ENCODE peak calls at places on chromosomes 3 and 15, in nine cellular contexts. Q, G, V, I, P, K, L, N and T are unnamed samples.

GRCh38 chr3:100641471-100642032 is 32.2 kb downstream of the ADGRG7 start:
- DNase-seq in Q (no peak), G (no peak), V (peak; percentile 18), I (no peak), P (no peak), K (no peak), L (no peak), N (no peak), T (no peak)

GRCh38 chr15:92463352-92463751 is 69.7 kb downstream of the ST8SIA2 start:
- DNase-seq in Q (no peak), G (no peak), V (no peak), I (no peak), P (no peak), K (no peak), L (no peak), N (no peak), T (no peak)

GRCh38 chr3:178205750-178206149 is 330.5 kb upstream of the KCNMB2 start:
- DNase-seq in Q (no peak), G (no peak), V (no peak), I (no peak), P (peak; percentile 16), K (no peak), L (no peak), N (no peak), T (peak; percentile 21)

GRCh38 chr15:77052556-77052955 is 18.4 kb downstream of the TSPAN3 start:
- DNase-seq in Q (no peak), G (no peak), V (no peak), I (no peak), P (no peak), K (no peak), L (no peak), N (no peak), T (no peak)

GRCh38 chr3:107264888-107265287 is 112.4 kb upstream of the CCDC54 start:
- DNase-seq in Q (no peak), G (no peak), V (no peak), I (no peak), P (no peak), K (peak; percentile 60), L (peak; percentile 49), N (no peak), T (no peak)

GRCh38 chr15:58505581-58505980 is 73.8 kb downstream of the LIPC start:
- DNase-seq in Q (no peak), G (no peak), V (no peak), I (no peak), P (no peak), K (no peak), L (no peak), N (no peak), T (peak; percentile 7)

GRCh38 chr15:101135532-101136166 is 116.2 kb downstream of the CHSY1 start:
- DNase-seq in Q (peak; percentile 55), G (no peak), V (no peak), I (no peak), P (no peak), K (no peak), L (no peak), N (no peak), T (no peak)

GRCh38 chr3:5430701-5431100 is 243.2 kb downstream of the EDEM1 start:
- DNase-seq in Q (no peak), G (no peak), V (no peak), I (no peak), P (no peak), K (no peak), L (no peak), N (no peak), T (no peak)

GRCh38 chr3:156747046-156747445 is 72.7 kb downstream of the TIPARP start:
- DNase-seq in Q (no peak), G (no peak), V (no peak), I (no peak), P (no peak), K (no peak), L (no peak), N (no peak), T (no peak)

GRCh38 chr3:43632269-43632733 is 10.5 kb upstream of the ANO10 start:
- DNase-seq in Q (no peak), G (no peak), V (peak; percentile 0), I (no peak), P (no peak), K (peak; percentile 81), L (peak; percentile 26), N (no peak), T (peak; percentile 91)

GRCh38 chr3:36317915-36318314 is 62.4 kb upstream of the STAC start:
- DNase-seq in Q (no peak), G (no peak), V (no peak), I (no peak), P (no peak), K (no peak), L (no peak), N (no peak), T (no peak)

GRCh38 chr3:36319683-36320082 is 60.6 kb upstream of the STAC start:
- DNase-seq in Q (no peak), G (no peak), V (no peak), I (peak; percentile 71), P (no peak), K (no peak), L (no peak), N (no peak), T (no peak)

GRCh38 chr3:36318584-36319200 is 61.6 kb upstream of the STAC start:
- DNase-seq in Q (no peak), G (no peak), V (no peak), I (no peak), P (no peak), K (no peak), L (no peak), N (no peak), T (no peak)
- TF ChIP-seq CTCF in Q (no peak), G (no peak), V (no peak), I (no peak), P (no peak), K (no peak), L (no peak), N (no peak), T (no peak)

DNA sequence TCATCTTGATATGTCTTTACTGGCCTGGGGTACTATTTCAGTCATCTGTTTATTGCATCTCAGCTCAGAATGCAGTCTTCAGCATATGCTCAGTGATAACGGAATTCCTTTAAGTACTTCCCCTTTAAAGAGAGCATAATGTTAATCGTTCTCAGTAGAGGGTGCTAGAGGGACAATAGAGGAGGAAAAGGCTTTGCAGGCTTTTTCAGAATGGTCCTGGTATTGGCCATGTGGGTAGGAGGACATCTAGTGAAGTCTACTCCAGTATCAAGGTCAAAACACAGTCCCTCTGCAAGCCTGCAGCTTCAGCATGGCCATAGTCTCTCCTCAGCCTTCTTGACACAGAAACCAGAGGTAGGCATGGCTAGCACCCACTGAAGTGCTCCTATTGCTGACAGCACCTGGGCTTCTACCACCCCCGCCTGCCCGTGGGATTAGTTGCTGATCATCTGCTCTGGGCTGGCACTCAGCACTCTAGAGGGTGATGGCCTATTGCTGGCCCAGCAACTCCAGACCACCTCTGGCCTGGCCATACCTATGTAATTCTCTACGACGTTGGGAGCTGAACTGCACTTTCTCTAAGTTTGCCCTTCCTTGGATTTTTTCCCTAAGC is 65.4 kb downstream of the KCNH8 start:
- DNase-seq in Q (no peak), G (no peak), V (peak; percentile 12), I (peak; percentile 13), P (no peak), K (no peak), L (no peak), N (no peak), T (no peak)
- TF ChIP-seq CTCF in Q (peak; percentile 5), G (no peak), V (peak; percentile 24), I (no peak), P (no peak), K (no peak), L (no peak), N (no peak), T (no peak)

GRCh38 chr3:99627062-99627826 is 11.2 kb upstream of the COL8A1 start:
- DNase-seq in Q (no peak), G (no peak), V (no peak), I (no peak), P (no peak), K (peak; percentile 18), L (peak; percentile 8), N (no peak), T (peak; percentile 27)
- TF ChIP-seq CTCF in Q (no peak), G (no peak), V (no peak), I (no peak), P (peak; percentile 16), K (no peak), L (no peak), N (no peak), T (peak; percentile 56)

GRCh38 chr3:104987859-104988258 is 378.9 kb upstream of the ALCAM start:
- DNase-seq in Q (no peak), G (no peak), V (peak; percentile 11), I (no peak), P (no peak), K (no peak), L (no peak), N (no peak), T (no peak)
- TF ChIP-seq CTCF in Q (no peak), G (no peak), V (peak; percentile 41), I (no peak), P (no peak), K (peak; percentile 21), L (no peak), N (no peak), T (peak; percentile 64)

DNA sequence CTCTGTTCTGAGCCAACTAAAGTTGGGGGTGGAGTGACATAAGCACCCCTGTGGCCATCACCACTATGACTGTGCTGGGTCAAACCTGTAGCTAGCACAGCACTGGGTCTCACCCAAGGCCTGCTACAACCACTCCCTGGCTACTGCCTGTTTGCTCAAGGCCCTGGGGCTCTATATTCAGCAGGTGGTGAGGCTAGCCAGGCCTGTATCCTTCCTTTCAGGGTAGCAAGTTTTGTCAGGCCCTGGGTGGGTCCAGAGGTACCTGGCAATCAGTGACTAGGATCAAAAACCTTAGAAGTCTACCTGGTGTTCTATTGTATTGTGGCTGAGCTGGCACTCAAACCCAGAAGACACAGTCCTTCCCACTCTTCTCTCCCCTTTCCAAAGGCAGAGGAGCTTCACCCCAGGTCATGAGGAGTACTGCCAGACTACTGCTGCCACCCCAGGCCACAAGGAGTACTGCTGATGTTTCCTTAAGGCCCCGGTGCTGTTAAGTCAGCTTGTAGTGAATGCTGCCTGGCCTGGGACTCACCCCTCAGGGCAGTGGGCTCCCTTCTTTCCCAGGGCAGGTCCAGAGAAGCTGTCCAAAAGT is 170.8 kb downstream of the IGSF11 start:
- DNase-seq in Q (no peak), G (no peak), V (peak; percentile 4), I (no peak), P (no peak), K (no peak), L (no peak), N (no peak), T (no peak)
- TF ChIP-seq CTCF in Q (peak; percentile 25), G (no peak), V (no peak), I (no peak), P (no peak), K (peak; percentile 28), L (peak; percentile 12), N (no peak), T (no peak)